ENCODE peak calls at places on chromosomes 4 and X, in five cellular contexts. M is neuronal stem cell, K is adipocyte, X is cardiac muscle cell, P is lung. Y is an unnamed sample.

GRCh38 chrX:72255445-72255844 is 16.6 kb upstream of the ERCC6L start:
- DNase-seq in M (no peak), K (no peak), X (no peak), P (peak; percentile 41), Y (no peak)

GRCh38 chr4:159503243-159503642 is 400.4 kb downstream of the RAPGEF2 start:
- DNase-seq in M (peak; percentile 45), K (no peak), X (no peak), P (no peak), Y (no peak)

GRCh38 chrX:151958101-151958500 is 16.4 kb downstream of the GABRE start:
- DNase-seq in M (no peak), K (no peak), X (no peak), P (no peak), Y (no peak)

GRCh38 chr4:72430050-72430449 is 139.0 kb downstream of the ADAMTS3 start:
- DNase-seq in M (no peak), K (no peak), X (peak; percentile 13), P (no peak), Y (no peak)

GRCh38 chrX:56498756-56499155 is 64.7 kb upstream of the UBQLN2 start:
- DNase-seq in M (no peak), K (no peak), X (no peak), P (no peak), Y (no peak)

GRCh38 chr4:64001229-64001898 is 407.9 kb downstream of the TECRL start:
- DNase-seq in M (no peak), K (no peak), X (no peak), P (no peak), Y (no peak)

GRCh38 chr4:127686656-127687055 is 43.5 kb upstream of the SLC25A31 start:
- DNase-seq in M (no peak), K (no peak), X (peak; percentile 2), P (no peak), Y (no peak)

GRCh38 chrX:140767646-140768045 is 58.1 kb downstream of the LINC00632 start:
- DNase-seq in M (no peak), K (peak; percentile 4), X (no peak), P (no peak), Y (no peak)

GRCh38 chrX:11533211-11533651 is 132.5 kb downstream of the ARHGAP6 start:
- DNase-seq in M (peak; percentile 18), K (peak; percentile 89), X (peak; percentile 81), P (no peak), Y (no peak)

GRCh38 chr4:729336-730315 is 24.0 kb downstream of the PCGF3 start:
- DNase-seq in M (no peak), K (no peak), X (no peak), P (no peak), Y (peak; percentile 52)

GRCh38 chr4:184448828-184449227 is 25.5 kb downstream of the IRF2 start:
- DNase-seq in M (no peak), K (no peak), X (peak; percentile 83), P (peak; percentile 53), Y (peak; percentile 59)

GRCh38 chr4:73901031-73901430 is 31.8 kb downstream of the CXCL1 start:
- DNase-seq in M (no peak), K (no peak), X (peak; percentile 77), P (no peak), Y (no peak)

GRCh38 chr4:168725935-168726334 is 229.1 kb downstream of the PALLD start:
- DNase-seq in M (no peak), K (no peak), X (no peak), P (no peak), Y (no peak)

GRCh38 chrX:3195845-3196244 is 150.6 kb downstream of the MXRA5 start:
- DNase-seq in M (no peak), K (no peak), X (no peak), P (no peak), Y (no peak)

GRCh38 chrX:72038868-72039267 is 92.8 kb downstream of the RTL5 start:
- DNase-seq in M (no peak), K (no peak), X (no peak), P (no peak), Y (no peak)

GRCh38 chrX:132415012-132415411 is 73.8 kb downstream of the MBNL3 start:
- DNase-seq in M (no peak), K (no peak), X (no peak), P (no peak), Y (no peak)

GRCh38 chr4:26937136-26937535 is 76.5 kb downstream of the STIM2 start:
- DNase-seq in M (no peak), K (no peak), X (no peak), P (no peak), Y (no peak)

GRCh38 chrX:110394653-110395052 is 36.0 kb downstream of the RTL9 start:
- DNase-seq in M (no peak), K (peak; percentile 44), X (peak; percentile 47), P (no peak), Y (no peak)

GRCh38 chrX:123408856-123409737 is 225.0 kb downstream of the GRIA3 start:
- DNase-seq in M (no peak), K (peak; percentile 34), X (peak; percentile 4), P (no peak), Y (no peak)

GRCh38 chr4:124936427-124936826 is 223.9 kb upstream of the ANKRD50 start:
- DNase-seq in M (no peak), K (peak; percentile 25), X (peak; percentile 83), P (peak; percentile 74), Y (peak; percentile 71)

GRCh38 chrX:113873056-113873455 is 710.8 kb upstream of the HTR2C start:
- DNase-seq in M (no peak), K (no peak), X (no peak), P (no peak), Y (no peak)

GRCh38 chrX:108165349-108166111 is 74.0 kb downstream of the ATG4A start:
- DNase-seq in M (peak; percentile 3), K (peak; percentile 45), X (peak; percentile 72), P (no peak), Y (no peak)

DNA sequence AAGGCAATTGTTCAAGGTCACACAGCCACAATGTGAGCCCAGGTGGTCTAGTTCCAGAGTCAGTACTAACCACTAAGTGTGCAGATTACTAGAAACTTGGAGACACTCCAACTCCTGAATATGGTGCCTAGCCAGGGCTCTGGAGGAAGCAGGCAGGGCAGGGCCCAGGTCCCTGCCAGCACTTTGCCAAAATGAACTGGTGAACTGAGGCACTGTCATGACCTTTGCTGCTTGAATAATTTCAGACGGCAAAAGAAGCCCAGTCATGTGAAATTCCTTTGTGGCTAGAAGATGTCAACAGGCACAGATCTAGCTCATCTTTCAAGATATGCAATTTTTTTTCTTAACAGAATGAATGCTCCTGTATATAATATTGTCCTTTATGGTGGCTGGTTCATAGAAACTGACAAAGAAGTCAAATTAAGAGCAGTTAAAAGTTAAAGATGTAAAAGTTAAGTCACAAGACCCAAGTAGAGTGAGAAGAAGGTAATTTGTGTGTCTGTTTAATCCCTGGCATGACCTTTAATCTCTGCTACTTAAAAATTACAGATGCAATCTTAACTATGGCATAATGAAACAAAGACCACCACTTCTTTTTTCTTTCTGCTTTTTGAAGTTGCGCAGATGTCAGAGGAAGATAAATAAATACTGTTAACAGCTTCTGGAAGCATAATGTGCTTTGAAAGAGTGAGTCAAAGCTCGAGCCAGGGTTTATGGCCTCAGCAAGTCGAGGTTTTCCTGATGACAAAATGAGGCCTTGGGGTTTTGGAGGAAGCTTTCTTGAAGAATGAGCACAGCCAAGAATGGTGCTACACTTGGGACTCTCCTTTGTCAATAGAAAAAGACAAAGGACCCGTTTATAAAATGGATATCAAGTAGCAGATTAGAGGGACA is 54.1 kb downstream of the SHROOM3 start:
- DNase-seq in M (no peak), K (no peak), X (peak; percentile 28), P (no peak), Y (no peak)
- H3K4me1 ChIP-seq in M (peaks cover 22% of the 10 kb centered on the region), K (peaks cover 23% of the 10 kb centered on the region), X (no peaks in the 10 kb centered on the region), P (no peaks in the 10 kb centered on the region), Y (peaks cover 1% of the 10 kb centered on the region)

GRCh38 chr4:65738134-65738533 is 67.8 kb upstream of the EPHA5 start:
- DNase-seq in M (no peak), K (no peak), X (no peak), P (no peak), Y (no peak)
- H3K4me1 ChIP-seq in M (no peaks in the 10 kb centered on the region), K (no peaks in the 10 kb centered on the region), X (no peaks in the 10 kb centered on the region), P (no peaks in the 10 kb centered on the region), Y (no peaks in the 10 kb centered on the region)

DNA sequence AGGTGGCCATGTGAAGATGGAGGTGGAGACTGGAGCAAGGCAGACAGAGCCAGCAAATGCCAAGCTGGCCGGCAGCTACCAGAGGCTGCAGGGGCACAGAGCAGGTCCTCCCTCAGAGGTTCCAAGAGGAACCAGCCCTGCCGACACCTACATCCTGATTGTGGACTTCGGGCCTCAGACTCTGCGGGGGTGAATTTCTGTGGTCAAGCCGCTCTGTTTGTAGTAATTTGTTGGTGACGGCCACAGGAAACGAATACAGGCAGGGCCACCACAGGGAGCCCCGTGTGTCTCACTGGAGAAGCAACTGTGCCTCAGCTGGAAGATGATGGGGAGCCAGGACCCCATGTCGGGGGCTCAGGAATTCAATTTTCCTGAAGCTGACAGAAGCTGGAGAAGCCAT is 28.3 kb downstream of the ZFYVE28 start:
- DNase-seq in M (no peak), K (no peak), X (peak; percentile 21), P (no peak), Y (no peak)
- H3K4me1 ChIP-seq in M (peaks cover 28% of the 10 kb centered on the region), K (no peaks in the 10 kb centered on the region), X (peaks cover 4% of the 10 kb centered on the region), P (no peaks in the 10 kb centered on the region), Y (no peaks in the 10 kb centered on the region)

GRCh38 chr4:7302781-7303180 is 110.4 kb downstream of the SORCS2 start:
- DNase-seq in M (no peak), K (no peak), X (no peak), P (no peak), Y (no peak)
- H3K4me1 ChIP-seq in M (peaks cover 51% of the 10 kb centered on the region), K (no peaks in the 10 kb centered on the region), X (no peaks in the 10 kb centered on the region), P (no peaks in the 10 kb centered on the region), Y (peaks cover 5% of the 10 kb centered on the region)

GRCh38 chr4:2386717-2387116 is 31.7 kb downstream of the ZFYVE28 start:
- DNase-seq in M (no peak), K (no peak), X (no peak), P (no peak), Y (no peak)

GRCh38 chr4:2388430-2389182 is 29.8 kb downstream of the ZFYVE28 start:
- DNase-seq in M (no peak), K (no peak), X (peak; percentile 18), P (no peak), Y (no peak)

GRCh38 chr4:2387205-2387604 is 31.2 kb downstream of the ZFYVE28 start:
- DNase-seq in M (no peak), K (no peak), X (no peak), P (no peak), Y (no peak)

GRCh38 chr4:2389691-2390090 is 28.8 kb downstream of the ZFYVE28 start:
- DNase-seq in M (no peak), K (no peak), X (no peak), P (no peak), Y (peak; percentile 10)

DNA sequence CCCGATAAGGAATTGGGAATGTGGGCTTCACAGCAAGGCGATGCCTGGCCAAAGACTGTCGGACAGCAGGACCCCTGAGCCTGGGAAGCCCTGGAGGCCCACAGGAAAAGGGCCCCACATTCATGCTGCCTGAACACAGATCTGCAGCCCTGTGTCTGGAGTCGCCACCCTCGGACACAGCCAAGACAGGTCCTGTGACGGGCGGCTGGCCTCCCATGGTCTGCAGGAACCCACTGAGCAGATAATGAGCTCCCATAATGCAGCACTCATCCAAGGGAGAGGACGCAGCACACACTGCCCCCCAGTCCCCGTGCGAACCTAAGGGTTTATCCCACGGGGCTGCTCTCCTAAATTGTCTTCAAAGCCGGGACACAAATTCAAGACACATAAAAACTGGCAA is 30.6 kb downstream of the ZFYVE28 start:
- DNase-seq in M (no peak), K (no peak), X (no peak), P (no peak), Y (peak; percentile 23)
- H3K4me1 ChIP-seq in M (peaks cover 25% of the 10 kb centered on the region), K (no peaks in the 10 kb centered on the region), X (peaks cover 4% of the 10 kb centered on the region), P (no peaks in the 10 kb centered on the region), Y (no peaks in the 10 kb centered on the region)